ENCODE peak calls at places on chromosomes 11 and 22, in five cellular contexts. Y, D, X, U and T are unnamed samples.

GRCh38 chr22:28989035-28989464 is 72.6 kb downstream of the C22orf31 start:
- DNase-seq in Y (no peak), D (no peak), X (no peak), U (no peak), T (no peak)

GRCh38 chr11:76560219-76560618 is 110.3 kb downstream of the LRRC32 start:
- DNase-seq in Y (no peak), D (no peak), X (no peak), U (no peak), T (no peak)

GRCh38 chr11:64687641-64688533 is 35.1 kb downstream of the NRXN2 start:
- DNase-seq in Y (peak; percentile 41), D (no peak), X (no peak), U (no peak), T (no peak)

GRCh38 chr22:26903030-26903856 is 245.9 kb downstream of the MIAT start:
- DNase-seq in Y (peak; percentile 33), D (no peak), X (peak; percentile 47), U (no peak), T (no peak)

GRCh38 chr11:83019888-83020579 is 51.7 kb downstream of the RAB30 start:
- DNase-seq in Y (no peak), D (no peak), X (peak; percentile 75), U (peak; percentile 48), T (peak; percentile 88)

GRCh38 chr11:69361048-69361447 is 67.1 kb downstream of the MYEOV start:
- DNase-seq in Y (no peak), D (no peak), X (peak; percentile 7), U (no peak), T (no peak)

GRCh38 chr11:102762414-102762813 is 18.0 kb downstream of the MMP10 start:
- DNase-seq in Y (no peak), D (no peak), X (no peak), U (no peak), T (no peak)

GRCh38 chr11:129701706-129702105 is 113.9 kb upstream of the TMEM45B start:
- DNase-seq in Y (no peak), D (no peak), X (no peak), U (no peak), T (no peak)

GRCh38 chr11:134063991-134064747 is 4.7 kb upstream of the JAM3 start:
- DNase-seq in Y (no peak), D (no peak), X (no peak), U (no peak), T (no peak)

GRCh38 chr22:48145738-48146137 is 1383.3 kb downstream of the TBC1D22A start:
- DNase-seq in Y (no peak), D (no peak), X (no peak), U (no peak), T (no peak)

GRCh38 chr11:93407777-93408401 is 77.3 kb downstream of the DEUP1 start:
- DNase-seq in Y (no peak), D (no peak), X (no peak), U (no peak), T (no peak)

GRCh38 chr11:12289667-12290476 is 87.5 kb upstream of the PARVA start:
- DNase-seq in Y (no peak), D (no peak), X (no peak), U (peak; percentile 3), T (no peak)

GRCh38 chr11:20634044-20634443 is 34.6 kb downstream of the SLC6A5 start:
- DNase-seq in Y (no peak), D (no peak), X (no peak), U (no peak), T (no peak)

GRCh38 chr22:43956383-43956782 is 1.1 kb downstream of the SAMM50 start:
- DNase-seq in Y (no peak), D (no peak), X (no peak), U (no peak), T (no peak)

GRCh38 chr11:121894581-121894980 is 221.4 kb downstream of the BLID start:
- DNase-seq in Y (no peak), D (no peak), X (no peak), U (no peak), T (no peak)

GRCh38 chr22:36328635-36329216 is 59.0 kb downstream of the MYH9 start:
- DNase-seq in Y (peak; percentile 66), D (peak; percentile 14), X (peak; percentile 56), U (peak; percentile 61), T (peak; percentile 51)

GRCh38 chr22:27028093-27028492 is 370.7 kb downstream of the MIAT start:
- DNase-seq in Y (no peak), D (no peak), X (no peak), U (no peak), T (no peak)

GRCh38 chr11:86782781-86783180 is 17.6 kb upstream of the PRSS23 start:
- DNase-seq in Y (no peak), D (no peak), X (no peak), U (no peak), T (no peak)

GRCh38 chr22:46897246-46897623 is 134.8 kb downstream of the TBC1D22A start:
- DNase-seq in Y (no peak), D (no peak), X (no peak), U (no peak), T (no peak)

GRCh38 chr11:20467458-20468185 is 80.1 kb downstream of the PRMT3 start:
- DNase-seq in Y (no peak), D (no peak), X (no peak), U (no peak), T (no peak)

GRCh38 chr11:111097191-111097590 is 148.3 kb upstream of the POU2AF2 start:
- DNase-seq in Y (peak; percentile 34), D (no peak), X (peak; percentile 11), U (no peak), T (no peak)

GRCh38 chr11:102986815-102987214 is 31.3 kb upstream of the MMP13 start:
- DNase-seq in Y (no peak), D (no peak), X (no peak), U (no peak), T (no peak)

GRCh38 chr11:92687724-92688123 is 281.7 kb upstream of the MTNR1B start:
- DNase-seq in Y (no peak), D (no peak), X (no peak), U (no peak), T (no peak)

GRCh38 chr22:38262051-38262795 is 10.6 kb downstream of the TMEM184B start:
- DNase-seq in Y (no peak), D (no peak), X (peak; percentile 78), U (peak; percentile 67), T (peak; percentile 61)

GRCh38 chr22:17988800-17989513 is 35.4 kb downstream of the MICAL3 start:
- DNase-seq in Y (no peak), D (no peak), X (no peak), U (no peak), T (no peak)

GRCh38 chr11:65710424-65710823 is 1.6 kb upstream of the KAT5 start:
- DNase-seq in Y (no peak), D (no peak), X (no peak), U (no peak), T (no peak)

GRCh38 chr11:69010361-69010891 is 2.6 kb downstream of the MRGPRF start:
- DNase-seq in Y (no peak), D (no peak), X (no peak), U (no peak), T (no peak)

GRCh38 chr11:86719781-86720463 is 47.5 kb upstream of the ME3 start:
- DNase-seq in Y (no peak), D (peak; percentile 56), X (no peak), U (no peak), T (no peak)

GRCh38 chr22:37569009-37569920 is 9.0 kb downstream of the CDC42EP1 start:
- DNase-seq in Y (peak; percentile 35), D (no peak), X (peak; percentile 86), U (no peak), T (no peak)

GRCh38 chr11:78576549-78577097 is 2.0 kb upstream of the NARS2 start:
- DNase-seq in Y (no peak), D (no peak), X (no peak), U (no peak), T (no peak)

DNA sequence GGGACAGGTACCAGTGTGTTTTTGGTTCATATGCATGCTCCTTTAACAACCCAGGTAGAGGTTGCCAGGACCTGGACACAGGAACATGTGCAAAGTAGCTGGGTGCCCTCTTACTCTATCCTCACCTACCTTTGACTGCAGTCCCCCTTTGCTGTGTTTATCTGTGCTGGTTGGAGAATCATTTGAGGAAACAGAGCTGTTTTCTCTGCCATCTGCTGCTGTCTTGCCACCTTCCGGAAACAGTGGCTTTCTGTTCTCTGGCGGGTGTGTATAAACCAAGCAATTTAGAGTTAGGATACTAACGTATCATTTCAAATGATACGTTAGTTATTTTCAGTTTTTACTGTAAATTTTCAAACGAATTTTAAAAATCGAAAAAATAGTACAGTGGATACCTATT is 171.9 kb upstream of the TTC12 start:
- DNase-seq in Y (no peak), D (no peak), X (no peak), U (no peak), T (no peak)
- H3K4me1 ChIP-seq in Y (peaks cover 2% of the 10 kb centered on the region), D (no peaks in the 10 kb centered on the region), X (no peaks in the 10 kb centered on the region), U (no peaks in the 10 kb centered on the region), T (no peaks in the 10 kb centered on the region)

GRCh38 chr11:96158126-96158525 is 184.9 kb downstream of the MAML2 start:
- DNase-seq in Y (no peak), D (no peak), X (no peak), U (no peak), T (no peak)

GRCh38 chr11:96155627-96156378 is 187.2 kb downstream of the MAML2 start:
- DNase-seq in Y (peak; percentile 81), D (peak; percentile 51), X (peak; percentile 61), U (peak; percentile 42), T (peak; percentile 69)

GRCh38 chr11:96154802-96155520 is 188.0 kb downstream of the MAML2 start:
- DNase-seq in Y (no peak), D (no peak), X (no peak), U (no peak), T (no peak)

GRCh38 chr11:96157517-96157873 is 185.5 kb downstream of the MAML2 start:
- DNase-seq in Y (no peak), D (no peak), X (no peak), U (no peak), T (no peak)

DNA sequence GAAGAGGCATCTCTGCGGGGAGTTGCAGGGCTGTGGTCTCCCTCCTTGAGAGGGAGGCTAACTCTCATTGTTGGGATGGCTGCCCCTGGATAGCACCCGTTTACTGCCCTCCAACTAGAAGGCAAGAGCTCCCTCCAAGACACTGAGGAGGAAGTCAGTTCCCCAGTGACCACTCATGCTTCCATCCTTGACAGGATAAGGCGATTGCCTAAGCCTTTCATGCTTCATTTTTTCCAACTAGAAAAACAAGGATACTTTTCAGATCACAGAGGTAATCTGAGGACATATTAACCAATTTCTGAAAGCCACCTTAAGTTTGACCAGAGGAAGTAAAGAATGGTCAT is 186.6 kb downstream of the MAML2 start:
- DNase-seq in Y (no peak), D (no peak), X (no peak), U (no peak), T (peak; percentile 52)
- TF ChIP-seq POLR2A in Y (no peak), D (no peak), X (no peak), U (no peak), T (no peak)

DNA sequence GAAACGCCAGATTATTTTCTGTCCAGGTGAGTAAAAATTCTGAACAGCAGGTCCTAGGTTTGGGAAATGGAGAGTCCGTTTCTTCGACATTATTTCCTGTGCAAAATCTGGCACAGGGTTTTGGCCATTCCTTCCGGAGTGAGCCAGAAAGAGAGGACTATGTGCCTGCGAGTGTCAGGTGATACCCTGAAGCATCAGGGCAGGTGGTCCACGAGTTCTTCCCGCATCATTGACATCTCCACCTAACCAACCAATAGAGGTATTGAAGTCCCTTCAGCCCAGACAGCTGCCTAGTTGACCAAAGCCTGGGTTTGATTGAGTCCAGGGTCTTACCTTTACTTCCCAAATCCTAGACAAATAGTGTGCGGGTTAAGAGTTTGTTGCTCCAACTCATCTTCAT is 808 bp downstream of the SNAP29 start:
- DNase-seq in Y (no peak), D (no peak), X (no peak), U (no peak), T (no peak)
- H3K4me1 ChIP-seq in Y (peaks cover 6% of the 10 kb centered on the region), D (peaks cover 5% of the 10 kb centered on the region), X (peaks cover 26% of the 10 kb centered on the region), U (peaks cover 15% of the 10 kb centered on the region), T (peaks cover 27% of the 10 kb centered on the region)

GRCh38 chr22:33854724-33855123 is 65.6 kb downstream of the LARGE1 start:
- DNase-seq in Y (no peak), D (no peak), X (no peak), U (no peak), T (no peak)
- TF ChIP-seq POLR2A in Y (no peak), D (no peak), X (no peak), U (no peak), T (no peak)